ENCODE peak calls at places on chromosomes 12 and 14, in ten cellular contexts. L, W, S, E, M, K, Z, V, T and G are unnamed samples.

GRCh38 chr12:122506393-122506938 is 5.7 kb upstream of the ZCCHC8 start:
- DNase-seq in L (no peak), W (no peak), S (no peak), E (no peak), M (no peak), K (no peak), Z (no peak), V (no peak), T (no peak), G (no peak)

GRCh38 chr14:66717571-66718140 is 209.7 kb downstream of the GPHN start:
- DNase-seq in L (no peak), W (no peak), S (no peak), E (no peak), M (no peak), K (no peak), Z (no peak), V (peak), T (no peak), G (no peak)

GRCh38 chr12:89927226-89927698 is 218.6 kb upstream of the ATP2B1 start:
- DNase-seq in L (no peak), W (no peak), S (no peak), E (no peak), M (no peak), K (no peak), Z (no peak), V (no peak), T (no peak), G (no peak)

GRCh38 chr12:122870867-122871664 is 24.9 kb downstream of the VPS37B start:
- DNase-seq in L (peak), W (no peak), S (peak), E (peak), M (peak), K (peak), Z (peak), V (peak), T (no peak), G (no peak)

GRCh38 chr12:51951843-51952722 is 584 bp downstream of the ACVR1B start:
- DNase-seq in L (no peak), W (peak), S (peak), E (peak), M (no peak), K (no peak), Z (peak), V (peak), T (no peak), G (no peak)

GRCh38 chr12:5996459-5996858 is 51.4 kb upstream of the ANO2 start:
- DNase-seq in L (no peak), W (no peak), S (no peak), E (no peak), M (no peak), K (no peak), Z (no peak), V (no peak), T (no peak), G (no peak)

GRCh38 chr14:33589334-33589733 is 361.5 kb downstream of the EGLN3 start:
- DNase-seq in L (peak), W (peak), S (peak), E (no peak), M (peak), K (peak), Z (no peak), V (no peak), T (no peak), G (no peak)

GRCh38 chr12:152440-152839 is 61.5 kb downstream of the SLC6A12 start:
- DNase-seq in L (peak), W (no peak), S (peak), E (no peak), M (no peak), K (peak), Z (no peak), V (no peak), T (no peak), G (no peak)

GRCh38 chr14:61495809-61496208 is 174.4 kb downstream of the PRKCH start:
- DNase-seq in L (no peak), W (no peak), S (no peak), E (no peak), M (no peak), K (no peak), Z (no peak), V (no peak), T (no peak), G (no peak)

GRCh38 chr12:51217133-51217967 is 512 bp downstream of the POU6F1 start:
- DNase-seq in L (peak), W (peak), S (peak), E (peak), M (peak), K (peak), Z (peak), V (peak), T (peak), G (no peak)

GRCh38 chr12:124497658-124498057 is 69.8 kb downstream of the NCOR2 start:
- DNase-seq in L (peak), W (peak), S (peak), E (peak), M (peak), K (peak), Z (no peak), V (peak), T (no peak), G (no peak)

GRCh38 chr12:64058541-64059321 is 163.4 kb downstream of the KICS2 start:
- DNase-seq in L (no peak), W (no peak), S (no peak), E (no peak), M (no peak), K (no peak), Z (no peak), V (no peak), T (no peak), G (no peak)

GRCh38 chr12:50659690-50660424 is 104.0 kb upstream of the ATF1 start:
- DNase-seq in L (no peak), W (no peak), S (no peak), E (no peak), M (no peak), K (no peak), Z (peak), V (no peak), T (no peak), G (no peak)

GRCh38 chr12:58443273-58443980 is 476.9 kb downstream of the LRIG3 start:
- DNase-seq in L (peak), W (no peak), S (peak), E (peak), M (peak), K (peak), Z (peak), V (no peak), T (no peak), G (no peak)

GRCh38 chr12:96036765-96037455 is 1.5 kb upstream of the LTA4H start:
- DNase-seq in L (no peak), W (no peak), S (no peak), E (no peak), M (peak), K (no peak), Z (no peak), V (no peak), T (no peak), G (no peak)

GRCh38 chr12:66708704-66709443 is 30.0 kb upstream of the GRIP1 start:
- DNase-seq in L (peak), W (no peak), S (peak), E (no peak), M (no peak), K (peak), Z (no peak), V (no peak), T (no peak), G (no peak)

GRCh38 chr14:69041783-69042182 is 62.7 kb upstream of the ACTN1 start:
- DNase-seq in L (no peak), W (no peak), S (no peak), E (no peak), M (no peak), K (no peak), Z (no peak), V (no peak), T (no peak), G (no peak)

GRCh38 chr14:31945074-31945613 is 132.0 kb upstream of the ARHGAP5 start:
- DNase-seq in L (no peak), W (no peak), S (no peak), E (no peak), M (no peak), K (peak), Z (peak), V (no peak), T (no peak), G (no peak)

GRCh38 chr12:70309348-70309747 is 56.7 kb upstream of the KCNMB4 start:
- DNase-seq in L (no peak), W (no peak), S (no peak), E (no peak), M (no peak), K (no peak), Z (no peak), V (no peak), T (no peak), G (no peak)

GRCh38 chr14:36952702-36953101 is 219.7 kb downstream of the SLC25A21 start:
- DNase-seq in L (peak), W (no peak), S (no peak), E (no peak), M (peak), K (no peak), Z (no peak), V (no peak), T (no peak), G (no peak)

GRCh38 chr14:88386395-88386794 is 938 bp downstream of the SPATA7 start:
- DNase-seq in L (no peak), W (no peak), S (no peak), E (no peak), M (no peak), K (no peak), Z (no peak), V (no peak), T (no peak), G (no peak)

GRCh38 chr14:95519699-95520098 is 3.2 kb upstream of the SYNE3 start:
- DNase-seq in L (peak), W (peak), S (peak), E (peak), M (peak), K (no peak), Z (peak), V (peak), T (no peak), G (no peak)

GRCh38 chr12:60148109-60148508 is 552.3 kb downstream of the SLC16A7 start:
- DNase-seq in L (peak), W (no peak), S (peak), E (no peak), M (peak), K (peak), Z (no peak), V (no peak), T (no peak), G (no peak)

GRCh38 chr12:100755186-100755585 is 39.4 kb upstream of the ANO4 start:
- DNase-seq in L (no peak), W (no peak), S (no peak), E (no peak), M (no peak), K (no peak), Z (no peak), V (no peak), T (no peak), G (no peak)

GRCh38 chr14:103905861-103906456 is 22.3 kb upstream of the TDRD9 start:
- DNase-seq in L (no peak), W (no peak), S (no peak), E (no peak), M (no peak), K (no peak), Z (no peak), V (no peak), T (no peak), G (no peak)

GRCh38 chr14:59087240-59087639 is 101.2 kb upstream of the DAAM1 start:
- DNase-seq in L (no peak), W (no peak), S (no peak), E (no peak), M (no peak), K (no peak), Z (no peak), V (no peak), T (no peak), G (no peak)

GRCh38 chr12:101298426-101298825 is 18.5 kb downstream of the UTP20 start:
- DNase-seq in L (peak), W (no peak), S (peak), E (no peak), M (peak), K (no peak), Z (no peak), V (no peak), T (no peak), G (no peak)

GRCh38 chr14:71130491-71131179 is 223.4 kb downstream of the PCNX1 start:
- DNase-seq in L (peak), W (no peak), S (peak), E (no peak), M (peak), K (no peak), Z (no peak), V (no peak), T (no peak), G (no peak)

GRCh38 chr14:58812050-58812690 is 174.4 kb downstream of the DACT1 start:
- DNase-seq in L (no peak), W (no peak), S (no peak), E (no peak), M (no peak), K (no peak), Z (no peak), V (no peak), T (no peak), G (no peak)

GRCh38 chr14:99515301-99516155 is 34.3 kb downstream of the CCNK start:
- DNase-seq in L (no peak), W (no peak), S (no peak), E (no peak), M (no peak), K (peak), Z (no peak), V (peak), T (no peak), G (no peak)

GRCh38 chr12:110201995-110202394 is 77.8 kb downstream of the IFT81 start:
- DNase-seq in L (no peak), W (no peak), S (no peak), E (no peak), M (no peak), K (no peak), Z (no peak), V (no peak), T (no peak), G (no peak)

GRCh38 chr12:5989621-5990020 is 44.6 kb upstream of the ANO2 start:
- DNase-seq in L (no peak), W (no peak), S (no peak), E (no peak), M (no peak), K (no peak), Z (no peak), V (no peak), T (no peak), G (no peak)

DNA sequence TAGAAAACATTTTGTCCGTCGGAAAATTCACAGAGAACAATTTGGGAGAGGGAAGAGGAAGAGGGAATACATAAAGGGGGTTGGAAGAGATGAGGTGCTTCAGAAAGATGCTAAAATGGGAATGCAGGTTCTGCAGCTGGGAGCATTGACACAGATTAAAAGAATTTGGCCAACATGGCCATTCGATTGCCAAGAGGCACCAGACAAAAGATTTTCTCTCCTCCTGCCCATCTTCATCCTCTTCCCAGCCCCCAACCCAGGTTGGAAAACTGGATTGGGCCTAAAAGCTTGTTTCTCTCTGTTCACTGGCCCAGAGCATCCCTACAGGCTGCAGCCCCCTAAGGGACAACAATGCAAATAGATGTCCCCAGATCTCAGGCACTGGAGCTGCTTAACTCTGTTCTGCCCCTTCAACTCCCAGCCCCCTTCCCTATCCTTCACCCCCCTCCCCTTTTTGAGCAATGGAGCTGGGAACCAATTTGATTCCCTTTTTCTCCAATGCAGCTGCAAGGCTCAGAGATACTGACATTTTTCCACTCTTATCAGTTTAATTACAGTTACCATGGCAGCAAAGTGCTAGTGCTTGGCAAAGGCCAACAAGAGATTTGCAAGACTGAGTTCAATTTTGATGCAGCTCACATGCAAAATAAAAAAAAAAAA is 1.9 kb downstream of the LMO3 start:
- DNase-seq in L (no peak), W (no peak), S (peak), E (no peak), M (no peak), K (no peak), Z (no peak), V (no peak), T (peak), G (no peak)
- H3K4me3 ChIP-seq in L (no peak), W (no peak), S (no peak), E (no peak), M (no peak), K (peak), Z (no peak), V (no peak), T (peak), G (no peak)

DNA sequence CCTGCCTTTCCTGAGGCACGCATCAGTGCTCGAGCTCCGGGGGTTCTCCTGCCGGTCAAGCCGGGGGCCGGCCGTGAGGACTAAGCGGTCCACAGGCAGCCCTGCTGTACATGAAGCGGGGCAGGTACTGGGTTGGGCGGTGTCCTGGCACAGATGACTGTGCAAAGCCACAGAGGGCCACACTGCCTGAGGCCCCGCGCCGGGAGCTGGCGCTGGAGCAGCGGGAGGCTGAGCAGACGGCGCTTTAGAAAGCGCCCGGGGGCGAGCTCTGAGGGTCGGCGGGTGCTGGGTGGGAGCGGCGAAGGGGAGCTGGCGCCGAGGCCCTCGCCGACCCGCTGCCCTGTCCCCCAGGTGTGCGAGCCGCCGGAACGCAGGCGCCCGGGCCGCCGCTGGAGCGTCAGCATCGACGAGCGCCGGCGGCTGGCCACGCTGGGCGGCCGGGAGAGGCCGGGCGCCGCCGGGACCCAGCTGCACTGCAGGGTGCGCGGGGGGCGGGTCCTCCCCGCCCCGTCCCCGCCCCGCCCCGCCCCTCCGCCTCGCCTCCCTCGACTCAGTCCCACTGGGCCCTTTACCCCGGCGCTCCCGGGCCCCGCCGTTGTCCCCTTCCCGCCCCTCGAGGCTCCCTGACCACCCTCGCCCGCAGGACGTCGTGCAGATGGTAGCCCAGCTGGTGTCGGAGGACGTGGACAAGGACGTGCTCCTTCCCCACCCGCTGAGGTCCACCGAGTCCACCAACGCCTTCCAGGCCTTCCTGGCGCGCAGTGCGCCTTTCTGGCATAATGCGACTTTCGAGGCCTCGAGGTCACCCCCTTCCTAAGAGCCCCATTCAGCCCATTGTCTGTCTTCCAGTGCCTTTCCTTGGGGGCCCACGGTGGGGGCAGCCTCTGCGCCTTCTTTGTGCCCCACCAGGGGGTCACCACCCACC is 8.3 kb upstream of the MTA1 start:
- DNase-seq in L (peak), W (peak), S (peak), E (no peak), M (peak), K (peak), Z (peak), V (no peak), T (no peak), G (no peak)
- H3K4me3 ChIP-seq in L (peak), W (no peak), S (peak), E (peak), M (no peak), K (peak), Z (no peak), V (no peak), T (peak), G (no peak)

GRCh38 chr12:116148844-116149243 is 128.6 kb downstream of the MED13L start:
- DNase-seq in L (no peak), W (no peak), S (no peak), E (no peak), M (no peak), K (no peak), Z (no peak), V (no peak), T (no peak), G (no peak)

GRCh38 chr12:116150001-116150400 is 127.5 kb downstream of the MED13L start:
- DNase-seq in L (peak), W (no peak), S (no peak), E (no peak), M (peak), K (no peak), Z (no peak), V (no peak), T (no peak), G (no peak)

GRCh38 chr12:116153096-116153495 is 124.4 kb downstream of the MED13L start:
- DNase-seq in L (no peak), W (no peak), S (no peak), E (no peak), M (no peak), K (no peak), Z (no peak), V (no peak), T (no peak), G (no peak)

GRCh38 chr12:116152268-116152667 is 125.2 kb downstream of the MED13L start:
- DNase-seq in L (peak), W (no peak), S (peak), E (no peak), M (peak), K (no peak), Z (no peak), V (no peak), T (no peak), G (no peak)

DNA sequence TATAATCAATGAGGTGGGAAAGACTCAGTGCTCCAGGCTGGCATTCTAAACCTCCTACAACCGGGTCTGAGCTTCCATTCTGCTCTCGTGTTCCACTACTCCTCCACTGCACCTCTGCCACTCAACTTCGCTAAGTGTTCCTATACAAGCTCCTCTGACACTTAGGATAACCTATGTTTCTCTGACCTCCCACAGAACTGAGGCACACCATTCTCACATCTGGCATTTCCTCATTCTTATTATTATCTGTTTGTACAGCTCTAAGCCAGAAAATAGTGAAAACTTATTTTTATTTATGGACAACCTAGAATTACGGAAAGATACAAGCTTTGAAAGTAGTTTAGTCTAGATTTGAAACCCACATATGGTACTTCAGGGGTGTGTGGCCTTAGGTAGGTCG is 127.0 kb downstream of the MED13L start:
- DNase-seq in L (peak), W (no peak), S (no peak), E (no peak), M (no peak), K (no peak), Z (no peak), V (no peak), T (no peak), G (no peak)
- H3K4me3 ChIP-seq in L (no peak), W (no peak), S (no peak), E (no peak), M (no peak), K (no peak), Z (no peak), V (no peak), T (no peak), G (no peak)

GRCh38 chr12:30755395-30755762 is 628 bp upstream of the CAPRIN2 start:
- DNase-seq in L (no peak), W (no peak), S (no peak), E (no peak), M (no peak), K (no peak), Z (no peak), V (no peak), T (no peak), G (no peak)

GRCh38 chr12:30754750-30755394 is at the start of gene CAPRIN2:
- DNase-seq in L (peak), W (peak), S (peak), E (peak), M (peak), K (peak), Z (peak), V (peak), T (peak), G (peak)

GRCh38 chr12:30757316-30757715 is 2.6 kb upstream of the CAPRIN2 start:
- DNase-seq in L (no peak), W (no peak), S (no peak), E (no peak), M (no peak), K (no peak), Z (no peak), V (no peak), T (no peak), G (no peak)

GRCh38 chr12:30754383-30754749 is 385 bp downstream of the CAPRIN2 start:
- DNase-seq in L (no peak), W (no peak), S (no peak), E (no peak), M (no peak), K (no peak), Z (no peak), V (no peak), T (no peak), G (no peak)

DNA sequence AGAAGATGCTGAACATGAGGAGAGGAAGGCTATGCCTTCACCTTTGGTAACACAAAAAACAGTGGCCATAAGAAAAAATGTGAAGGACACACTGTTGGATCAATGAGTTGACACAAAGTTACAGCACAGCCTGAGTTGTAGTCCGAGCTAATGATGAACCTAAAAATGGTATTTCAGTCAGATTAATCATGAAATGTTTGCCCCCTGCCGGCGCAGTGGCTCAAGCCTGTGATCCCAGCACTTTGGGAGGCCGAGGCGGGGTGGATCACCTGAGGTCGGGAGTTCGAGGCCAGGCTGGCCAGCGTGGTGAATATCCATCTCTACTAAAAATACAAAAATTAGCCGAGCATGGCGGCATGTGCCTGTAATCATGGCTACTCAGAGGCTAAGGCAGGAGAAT is 1.3 kb upstream of the CAPRIN2 start:
- DNase-seq in L (no peak), W (no peak), S (no peak), E (peak), M (no peak), K (no peak), Z (no peak), V (peak), T (no peak), G (no peak)
- H3K4me3 ChIP-seq in L (no peak), W (no peak), S (no peak), E (no peak), M (no peak), K (no peak), Z (no peak), V (no peak), T (no peak), G (no peak)